ENCODE peak calls at places on chromosomes 4 and X, in four cellular contexts. X, D, W and A are unnamed samples.

GRCh38 chrX:118226060-118226428 is 109.4 kb upstream of the KLHL13 start:
- DNase-seq in X (no peak), D (no peak), W (peak; percentile 20), A (no peak)

GRCh38 chr4:147371661-147372060 is 109.2 kb upstream of the EDNRA start:
- DNase-seq in X (no peak), D (no peak), W (peak; percentile 81), A (no peak)

GRCh38 chr4:137363496-137363895 is 168.8 kb downstream of the PCDH18 start:
- DNase-seq in X (no peak), D (no peak), W (no peak), A (no peak)

GRCh38 chrX:55624403-55624802 is 1.2 kb downstream of the FOXR2 start:
- DNase-seq in X (no peak), D (no peak), W (no peak), A (no peak)

GRCh38 chr4:114005569-114006442 is 26.4 kb upstream of the ARSJ start:
- DNase-seq in X (no peak), D (no peak), W (peak; percentile 94), A (no peak)

GRCh38 chr4:185591679-185592141 is 56.4 kb upstream of the PDLIM3 start:
- DNase-seq in X (no peak), D (peak; percentile 84), W (peak; percentile 64), A (no peak)

GRCh38 chr4:117835566-117835965 is 198.7 kb upstream of the NDST3 start:
- DNase-seq in X (no peak), D (no peak), W (no peak), A (no peak)

GRCh38 chr4:6916587-6917444 is 7.2 kb downstream of the TBC1D14 start:
- DNase-seq in X (peak; percentile 58), D (peak; percentile 79), W (peak; percentile 41), A (no peak)

GRCh38 chr4:95694411-95694810 is 145.5 kb upstream of the PDHA2 start:
- DNase-seq in X (no peak), D (no peak), W (no peak), A (no peak)

GRCh38 chrX:53605004-53605403 is 81.5 kb downstream of the HUWE1 start:
- DNase-seq in X (no peak), D (no peak), W (peak; percentile 26), A (no peak)

GRCh38 chrX:132480581-132481203 is 8.1 kb downstream of the MBNL3 start:
- DNase-seq in X (peak; percentile 29), D (peak; percentile 40), W (peak; percentile 17), A (peak; percentile 64)

GRCh38 chr4:1511441-1512041 is 105.3 kb upstream of the NKX1-1 start:
- DNase-seq in X (peak; percentile 25), D (no peak), W (peak; percentile 3), A (no peak)

GRCh38 chr4:52750213-52750612 is 1.0 kb downstream of the ERVMER34-1 start:
- DNase-seq in X (no peak), D (no peak), W (no peak), A (no peak)

GRCh38 chrX:44431206-44431605 is 87.7 kb upstream of the EFHC2 start:
- DNase-seq in X (no peak), D (peak; percentile 64), W (peak; percentile 53), A (no peak)

GRCh38 chr4:14994242-14994641 is 8.0 kb upstream of the CPEB2 start:
- DNase-seq in X (no peak), D (peak; percentile 67), W (peak; percentile 41), A (no peak)

GRCh38 chrX:44872319-44872816 is 620 bp upstream of the KDM6A start:
- DNase-seq in X (no peak), D (no peak), W (peak; percentile 29), A (no peak)

GRCh38 chr4:6820695-6821094 is 38.2 kb downstream of the KIAA0232 start:
- DNase-seq in X (no peak), D (no peak), W (no peak), A (no peak)

GRCh38 chr4:121139533-121140222 is 24.4 kb downstream of the TNIP3 start:
- DNase-seq in X (no peak), D (peak; percentile 2), W (peak; percentile 93), A (no peak)

GRCh38 chr4:41525129-41525528 is 12.8 kb upstream of the LIMCH1 start:
- DNase-seq in X (no peak), D (peak; percentile 97), W (peak; percentile 99), A (no peak)

GRCh38 chrX:3184176-3184930 is 143.1 kb downstream of the ARSF start:
- DNase-seq in X (no peak), D (no peak), W (peak; percentile 92), A (peak; percentile 81)

GRCh38 chrX:1807301-1807731 is 192.5 kb downstream of the ASMT start:
- DNase-seq in X (no peak), D (no peak), W (peak; percentile 33), A (no peak)

GRCh38 chr4:6205973-6206372 is 5.6 kb upstream of the JAKMIP1 start:
- DNase-seq in X (no peak), D (no peak), W (no peak), A (no peak)

GRCh38 chr4:1862055-1862911 is 6.3 kb upstream of the LETM1 start:
- DNase-seq in X (no peak), D (no peak), W (no peak), A (no peak)

GRCh38 chr4:2728221-2728620 is 27.9 kb downstream of the TNIP2 start:
- DNase-seq in X (no peak), D (no peak), W (no peak), A (no peak)

GRCh38 chrX:40912576-40912975 is 172.7 kb upstream of the USP9X start:
- DNase-seq in X (no peak), D (peak; percentile 73), W (no peak), A (no peak)

GRCh38 chr4:18075823-18076433 is 54.4 kb upstream of the LCORL start:
- DNase-seq in X (no peak), D (no peak), W (no peak), A (no peak)

GRCh38 chrX:12308420-12308819 is 170.1 kb downstream of the FRMPD4 start:
- DNase-seq in X (no peak), D (no peak), W (no peak), A (no peak)

GRCh38 chr4:110840221-110840654 is 217.4 kb upstream of the PITX2 start:
- DNase-seq in X (no peak), D (no peak), W (peak; percentile 44), A (no peak)

GRCh38 chr4:76434901-76435688 is at the start of gene SHROOM3:
- DNase-seq in X (no peak), D (peak; percentile 37), W (peak; percentile 55), A (no peak)

GRCh38 chr4:103904126-103904525 is 184.3 kb upstream of the TACR3 start:
- DNase-seq in X (no peak), D (no peak), W (peak; percentile 37), A (no peak)

GRCh38 chrX:13085533-13085932 is 41.1 kb upstream of the FAM9C start:
- DNase-seq in X (no peak), D (no peak), W (no peak), A (no peak)

GRCh38 chr4:118586357-118586790 is 98.8 kb upstream of the METTL14 start:
- DNase-seq in X (peak; percentile 78), D (no peak), W (no peak), A (no peak)

GRCh38 chr4:182286035-182286434 is 42.8 kb downstream of the TENM3 start:
- DNase-seq in X (no peak), D (no peak), W (peak; percentile 81), A (no peak)

GRCh38 chr4:5863461-5864113 is 29.3 kb downstream of the CRMP1 start:
- DNase-seq in X (no peak), D (peak; percentile 50), W (peak; percentile 98), A (peak; percentile 4)

GRCh38 chr4:3446631-3447320 is 5.0 kb downstream of the HGFAC start:
- DNase-seq in X (peak; percentile 17), D (no peak), W (no peak), A (no peak)

GRCh38 chr4:37982736-37983135 is 22.5 kb downstream of the PTTG2 start:
- DNase-seq in X (no peak), D (no peak), W (no peak), A (no peak)

GRCh38 chrX:109140463-109140862 is 341.4 kb downstream of the GUCY2F start:
- DNase-seq in X (no peak), D (no peak), W (no peak), A (no peak)

DNA sequence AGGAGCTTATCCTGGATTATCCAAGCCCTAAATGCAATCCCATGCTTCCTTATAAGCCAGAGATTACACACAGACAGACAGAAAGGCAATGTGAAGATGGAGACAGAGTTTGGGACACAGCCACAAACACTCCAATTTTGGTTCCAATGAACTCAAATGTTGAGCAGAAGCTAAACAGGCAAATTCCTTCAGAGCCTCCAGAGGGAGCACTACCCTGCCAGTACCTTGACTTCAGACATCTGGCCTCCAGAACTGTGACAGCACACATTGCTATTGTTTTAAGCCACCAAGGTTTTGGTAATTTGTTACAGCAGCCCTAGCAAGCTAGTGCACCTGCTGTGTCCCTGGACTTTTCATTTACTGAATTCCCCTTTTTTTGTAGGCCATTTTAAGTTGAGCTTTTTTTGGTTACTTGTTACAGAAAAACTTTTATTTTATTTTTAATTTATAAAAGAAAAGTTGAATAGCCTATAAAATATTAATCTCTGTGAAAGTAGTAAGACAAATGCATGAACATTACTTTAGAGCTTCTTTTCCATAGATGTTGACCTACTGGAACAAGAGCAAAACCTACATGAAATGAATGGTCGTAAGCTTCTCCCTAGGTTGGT is 33.4 kb upstream of the SRD5A3 start:
- DNase-seq in X (no peak), D (no peak), W (peak; percentile 49), A (peak; percentile 18)
- TF ChIP-seq CTCF in X (peak; percentile 68), D (peak; percentile 59), W (peak; percentile 75), A (peak; percentile 83)

GRCh38 chrX:140664939-140665338 is 44.6 kb upstream of the LINC00632 start:
- DNase-seq in X (no peak), D (no peak), W (peak; percentile 26), A (no peak)
- TF ChIP-seq CTCF in X (peak; percentile 44), D (peak; percentile 57), W (no peak), A (no peak)

DNA sequence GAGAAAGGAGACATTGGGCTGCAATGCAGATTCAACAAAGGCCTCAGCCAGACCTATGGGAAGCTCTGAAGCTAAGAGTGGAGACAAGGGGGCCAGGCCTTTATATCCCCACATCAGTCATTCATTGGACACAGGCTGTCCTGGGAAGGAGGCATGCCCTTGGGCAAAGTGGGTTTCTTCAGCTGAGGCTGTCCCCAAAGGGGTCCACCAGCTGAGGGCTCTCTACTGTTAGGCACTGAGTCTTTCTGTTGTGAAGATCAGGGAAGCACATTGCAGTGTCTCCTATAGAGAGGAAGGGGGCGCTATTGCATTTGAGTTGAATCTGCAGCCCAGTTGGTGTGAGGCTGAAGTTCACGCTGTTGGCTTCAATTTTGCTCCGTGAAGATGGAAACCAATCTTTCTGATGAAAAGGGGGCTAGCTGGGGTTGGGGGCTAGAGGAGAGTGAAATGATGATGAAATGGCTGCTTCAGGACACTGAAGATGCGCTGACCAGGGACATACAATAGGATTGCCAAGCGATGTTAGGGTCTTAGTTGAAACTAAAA is 48.0 kb downstream of the SLC25A5 start:
- DNase-seq in X (no peak), D (peak; percentile 57), W (peak; percentile 53), A (peak; percentile 41)
- TF ChIP-seq CTCF in X (peak; percentile 76), D (peak; percentile 95), W (peak; percentile 77), A (peak; percentile 77)

GRCh38 chrX:150643271-150643670 is 49.9 kb upstream of the MTMR1 start:
- DNase-seq in X (no peak), D (peak; percentile 40), W (no peak), A (no peak)
- TF ChIP-seq CTCF in X (no peak), D (peak; percentile 45), W (no peak), A (no peak)